ENCODE peak calls at places on chromosomes 1 and 21, in eight cellular contexts. J is stimulated activated naive CD8-positive, alpha-beta T cell treated with anti-CD3 and anti-CD28 coated beads, Interleukin-15, Interleukin-2, amounts not matched to agents 100 U/mL and 50 U/mL, for 24 hours; W is aorta; G is foreskin keratinocyte; P is right cardiac atrium; Z is Panc1; L is left cardiac atrium; Q is HCT116. C is an unnamed sample.

GRCh38 chr1:2867861-2868260 is 66.4 kb upstream of the TTC34 start:
- ATAC-seq in Q (no peak), P (no peak), L (no peak), W (no peak), J (no peak), Z (peak; percentile 30), G (no peak), C (no peak)

GRCh38 chr1:167789501-167789900 is 67.7 kb downstream of the MPZL1 start:
- ATAC-seq in L (no peak), J (peak; percentile 33), Z (no peak), W (no peak), P (no peak), Q (no peak), G (peak; percentile 83), C (peak; percentile 87)

GRCh38 chr1:19665456-19666138 is 922 bp downstream of the HTR6 start:
- ATAC-seq in Q (no peak), P (no peak), J (no peak), W (no peak), G (peak; percentile 22), Z (no peak), L (no peak), C (peak; percentile 22)

GRCh38 chr1:229456016-229456415 is 22.1 kb upstream of the ACTA1 start:
- ATAC-seq in L (no peak), G (no peak), W (no peak), J (no peak), P (no peak), Z (no peak), Q (no peak), C (no peak)

GRCh38 chr1:235888119-235888643 is 21.5 kb upstream of the LYST start:
- ATAC-seq in Z (no peak), G (no peak), L (no peak), P (no peak), W (no peak), J (peak; percentile 88), Q (no peak), C (no peak)

GRCh38 chr1:214380418-214380817 is 99.5 kb downstream of the SMYD2 start:
- ATAC-seq in J (no peak), Z (no peak), W (no peak), Q (peak; percentile 67), L (no peak), G (peak; percentile 52), P (no peak), C (peak; percentile 36)

GRCh38 chr1:201143726-201144635 is 10.3 kb downstream of the TMEM9 start:
- ATAC-seq in P (no peak), W (no peak), Q (no peak), G (no peak), J (no peak), Z (no peak), L (no peak), C (no peak)

GRCh38 chr1:246602194-246602593 is 35.9 kb downstream of the CNST start:
- ATAC-seq in L (no peak), W (no peak), Z (no peak), G (no peak), Q (no peak), J (peak; percentile 92), P (no peak), C (no peak)

GRCh38 chr1:181094813-181095212 is 6.3 kb downstream of the IER5 start:
- ATAC-seq in Q (no peak), L (peak; percentile 48), Z (no peak), G (no peak), P (peak; percentile 73), J (no peak), W (peak; percentile 83), C (no peak)

GRCh38 chr1:19363526-19364152 is 51.5 kb downstream of the SLC66A1 start:
- ATAC-seq in L (no peak), Q (no peak), J (no peak), W (no peak), G (no peak), Z (no peak), P (no peak), C (no peak)

GRCh38 chr1:227756172-227756959 is 21.1 kb downstream of the SNAP47 start:
- ATAC-seq in L (peak; percentile 36), W (no peak), J (peak; percentile 47), Z (no peak), G (no peak), Q (no peak), P (no peak), C (no peak)

GRCh38 chr1:180117764-180118116 is 36.9 kb upstream of the QSOX1 start:
- ATAC-seq in Z (peak; percentile 47), W (no peak), Q (peak; percentile 71), L (no peak), P (peak; percentile 24), G (peak; percentile 85), J (no peak), C (peak; percentile 55)

GRCh38 chr1:109740615-109741373 is at the start of gene GSTM3:
- ATAC-seq in L (peak; percentile 27), P (no peak), J (peak; percentile 10), Q (no peak), G (peak; percentile 28), Z (peak; percentile 60), W (peak; percentile 66), C (peak; percentile 35)

GRCh38 chr1:33120436-33121231 is 39.7 kb downstream of the AZIN2 start:
- ATAC-seq in L (no peak), J (no peak), Z (peak; percentile 64), P (no peak), W (no peak), Q (no peak), G (peak; percentile 95), C (peak; percentile 58)

GRCh38 chr1:113998361-113998760 is 19.1 kb downstream of the OLFML3 start:
- ATAC-seq in L (no peak), W (no peak), Z (no peak), G (no peak), J (no peak), Q (no peak), P (no peak), C (no peak)

GRCh38 chr1:117815926-117816325 is 113.5 kb downstream of the GDAP2 start:
- ATAC-seq in W (no peak), Q (peak; percentile 69), J (no peak), Z (no peak), P (no peak), G (peak; percentile 15), L (no peak), C (no peak)

GRCh38 chr1:156836041-156836654 is 19.5 kb upstream of the SH2D2A start:
- ATAC-seq in L (no peak), G (no peak), Z (no peak), P (no peak), W (no peak), Q (no peak), J (peak; percentile 88), C (no peak)

GRCh38 chr1:170698711-170699275 is 34.9 kb downstream of the PRRX1 start:
- ATAC-seq in P (peak; percentile 77), L (peak; percentile 85), G (peak; percentile 14), W (peak; percentile 47), Q (no peak), Z (no peak), J (no peak), C (no peak)

GRCh38 chr1:193402977-193403376 is 216.6 kb upstream of the B3GALT2 start:
- ATAC-seq in J (no peak), L (no peak), G (no peak), P (no peak), Z (no peak), Q (no peak), W (no peak), C (no peak)

GRCh38 chr21:29194342-29194741 is 63.9 kb downstream of the MAP3K7CL start:
- ATAC-seq in L (no peak), P (no peak), G (no peak), Z (no peak), J (no peak), Q (no peak), W (no peak), C (no peak)

GRCh38 chr1:154759196-154759595 is 110.9 kb downstream of the KCNN3 start:
- ATAC-seq in J (peak; percentile 90), L (no peak), Z (no peak), G (no peak), W (no peak), Q (no peak), P (peak; percentile 29), C (peak; percentile 20)

GRCh38 chr1:187396226-187396625 is 567.5 kb downstream of the PLA2G4A start:
- ATAC-seq in J (no peak), W (no peak), P (no peak), L (no peak), G (no peak), Z (no peak), Q (no peak), C (no peak)

GRCh38 chr1:1980467-1981141 is 23.0 kb downstream of the CFAP74 start:
- ATAC-seq in G (no peak), J (no peak), P (no peak), L (no peak), Q (no peak), W (no peak), Z (no peak), C (no peak)

C was measured in esophagus mucosa.